ENCODE peak calls at places on chromosomes 12 and 14, in eight cellular contexts. One of them, this sample, is unnamed. For H3K36me3, the result is how much of the 10 kb centered on the place peaks cover.

GRCh38 chr12:10213168-10214130 is 772 bp downstream of the GABARAPL1 start:
- DNase-seq in SK-N-SH: peak
- DNase-seq in neural progenitor cell: peak
- DNase-seq in PC-3: peak
- DNase-seq in HCT116: peak
- DNase-seq in GM23248: peak
- DNase-seq in OCI-LY7: peak
- DNase-seq in GM23338: peak
- DNase-seq in this sample: peak

GRCh38 chr14:92690171-92691011 is 58.0 kb downstream of the LGMN start:
- DNase-seq in OCI-LY7: peak
- DNase-seq in HCT116: peak
- DNase-seq in SK-N-SH: peak
- DNase-seq in GM23338: peak
- DNase-seq in neural progenitor cell: no peak
- DNase-seq in GM23248: peak
- DNase-seq in PC-3: peak
- DNase-seq in this sample: peak

GRCh38 chr12:54016478-54016964 is 7.7 kb downstream of the HOXC8 start:
- DNase-seq in OCI-LY7: no peak
- DNase-seq in neural progenitor cell: no peak
- DNase-seq in PC-3: peak
- DNase-seq in GM23248: peak
- DNase-seq in SK-N-SH: no peak
- DNase-seq in HCT116: no peak
- DNase-seq in GM23338: no peak
- DNase-seq in this sample: peak

GRCh38 chr12:122116707-122117535 is 38.4 kb downstream of the MLXIP start:
- DNase-seq in HCT116: no peak
- DNase-seq in neural progenitor cell: no peak
- DNase-seq in PC-3: no peak
- DNase-seq in GM23248: no peak
- DNase-seq in SK-N-SH: no peak
- DNase-seq in OCI-LY7: no peak
- DNase-seq in GM23338: no peak
- DNase-seq in this sample: no peak

GRCh38 chr12:131371580-131372475 is 339.1 kb upstream of the SFSWAP start:
- DNase-seq in OCI-LY7: no peak
- DNase-seq in GM23338: no peak
- DNase-seq in HCT116: no peak
- DNase-seq in GM23248: no peak
- DNase-seq in neural progenitor cell: no peak
- DNase-seq in PC-3: no peak
- DNase-seq in SK-N-SH: no peak
- DNase-seq in this sample: no peak

GRCh38 chr12:48077111-48077510 is 28.8 kb downstream of the SENP1 start:
- DNase-seq in GM23338: no peak
- DNase-seq in OCI-LY7: no peak
- DNase-seq in PC-3: no peak
- DNase-seq in neural progenitor cell: no peak
- DNase-seq in GM23248: no peak
- DNase-seq in SK-N-SH: no peak
- DNase-seq in HCT116: no peak
- DNase-seq in this sample: no peak

GRCh38 chr12:108832730-108833354 is 24.5 kb downstream of the SSH1 start:
- DNase-seq in neural progenitor cell: no peak
- DNase-seq in GM23248: peak
- DNase-seq in GM23338: no peak
- DNase-seq in SK-N-SH: no peak
- DNase-seq in PC-3: peak
- DNase-seq in OCI-LY7: no peak
- DNase-seq in HCT116: no peak
- DNase-seq in this sample: no peak

GRCh38 chr12:115749071-115749470 is 528.4 kb downstream of the MED13L start:
- DNase-seq in SK-N-SH: no peak
- DNase-seq in OCI-LY7: no peak
- DNase-seq in neural progenitor cell: no peak
- DNase-seq in GM23248: peak
- DNase-seq in GM23338: no peak
- DNase-seq in HCT116: no peak
- DNase-seq in PC-3: no peak
- DNase-seq in this sample: no peak

GRCh38 chr12:57738661-57739237 is at the start of gene AGAP2:
- DNase-seq in SK-N-SH: peak
- DNase-seq in neural progenitor cell: peak
- DNase-seq in GM23248: peak
- DNase-seq in PC-3: no peak
- DNase-seq in OCI-LY7: no peak
- DNase-seq in GM23338: peak
- DNase-seq in HCT116: no peak
- DNase-seq in this sample: no peak

GRCh38 chr14:38693423-38693822 is 409.6 kb downstream of the SEC23A start:
- DNase-seq in GM23338: peak
- DNase-seq in GM23248: no peak
- DNase-seq in HCT116: no peak
- DNase-seq in SK-N-SH: no peak
- DNase-seq in OCI-LY7: no peak
- DNase-seq in neural progenitor cell: no peak
- DNase-seq in PC-3: no peak
- DNase-seq in this sample: no peak

GRCh38 chr12:12801649-12802048 is 11.5 kb upstream of the DDX47 start:
- DNase-seq in HCT116: no peak
- DNase-seq in PC-3: no peak
- DNase-seq in GM23338: no peak
- DNase-seq in neural progenitor cell: no peak
- DNase-seq in OCI-LY7: no peak
- DNase-seq in SK-N-SH: no peak
- DNase-seq in GM23248: peak
- DNase-seq in this sample: no peak

GRCh38 chr14:89617471-89618291 is 200.6 kb upstream of the FOXN3 start:
- DNase-seq in HCT116: no peak
- DNase-seq in PC-3: peak
- DNase-seq in GM23248: peak
- DNase-seq in SK-N-SH: peak
- DNase-seq in neural progenitor cell: peak
- DNase-seq in OCI-LY7: peak
- DNase-seq in GM23338: peak
- DNase-seq in this sample: peak

GRCh38 chr12:1936406-1937320 is 18.2 kb upstream of the CACNA2D4 start:
- DNase-seq in SK-N-SH: peak
- DNase-seq in OCI-LY7: no peak
- DNase-seq in PC-3: peak
- DNase-seq in HCT116: no peak
- DNase-seq in GM23248: peak
- DNase-seq in neural progenitor cell: no peak
- DNase-seq in GM23338: no peak
- DNase-seq in this sample: peak

GRCh38 chr14:50383618-50384225 is 13.0 kb downstream of the CDKL1 start:
- DNase-seq in PC-3: no peak
- DNase-seq in HCT116: no peak
- DNase-seq in OCI-LY7: no peak
- DNase-seq in GM23338: no peak
- DNase-seq in neural progenitor cell: peak
- DNase-seq in GM23248: no peak
- DNase-seq in SK-N-SH: no peak
- DNase-seq in this sample: peak

GRCh38 chr12:42744539-42745156 is 155.1 kb upstream of the PRICKLE1 start:
- DNase-seq in GM23338: no peak
- DNase-seq in OCI-LY7: no peak
- DNase-seq in HCT116: no peak
- DNase-seq in SK-N-SH: no peak
- DNase-seq in neural progenitor cell: no peak
- DNase-seq in PC-3: peak
- DNase-seq in GM23248: peak
- DNase-seq in this sample: peak

GRCh38 chr12:117045998-117046374 is 53.2 kb downstream of the TESC start:
- DNase-seq in neural progenitor cell: peak
- DNase-seq in PC-3: no peak
- DNase-seq in GM23248: no peak
- DNase-seq in SK-N-SH: peak
- DNase-seq in OCI-LY7: peak
- DNase-seq in HCT116: no peak
- DNase-seq in GM23338: peak
- DNase-seq in this sample: peak

GRCh38 chr12:123004287-123004686 is 23.8 kb downstream of the ARL6IP4 start:
- DNase-seq in PC-3: no peak
- DNase-seq in OCI-LY7: no peak
- DNase-seq in neural progenitor cell: no peak
- DNase-seq in GM23248: no peak
- DNase-seq in GM23338: no peak
- DNase-seq in HCT116: no peak
- DNase-seq in SK-N-SH: no peak
- DNase-seq in this sample: no peak

GRCh38 chr14:60487211-60487610 is 1.3 kb upstream of the C14orf39 start:
- DNase-seq in PC-3: no peak
- DNase-seq in neural progenitor cell: no peak
- DNase-seq in GM23338: no peak
- DNase-seq in OCI-LY7: no peak
- DNase-seq in GM23248: no peak
- DNase-seq in HCT116: no peak
- DNase-seq in SK-N-SH: no peak
- DNase-seq in this sample: no peak

GRCh38 chr12:124372831-124373230 is 77.9 kb downstream of the RFLNA start:
- DNase-seq in PC-3: no peak
- DNase-seq in OCI-LY7: no peak
- DNase-seq in GM23338: no peak
- DNase-seq in GM23248: no peak
- DNase-seq in neural progenitor cell: no peak
- DNase-seq in HCT116: no peak
- DNase-seq in SK-N-SH: no peak
- DNase-seq in this sample: no peak

GRCh38 chr12:28189774-28190320 is 409 bp upstream of the CCDC91 start:
- DNase-seq in PC-3: no peak
- DNase-seq in GM23248: no peak
- DNase-seq in HCT116: no peak
- DNase-seq in SK-N-SH: no peak
- DNase-seq in neural progenitor cell: no peak
- DNase-seq in GM23338: no peak
- DNase-seq in OCI-LY7: no peak
- DNase-seq in this sample: peak

GRCh38 chr12:5809586-5809985 is 135.5 kb downstream of the ANO2 start:
- DNase-seq in PC-3: peak
- DNase-seq in SK-N-SH: no peak
- DNase-seq in HCT116: no peak
- DNase-seq in GM23248: no peak
- DNase-seq in OCI-LY7: no peak
- DNase-seq in neural progenitor cell: no peak
- DNase-seq in GM23338: no peak
- DNase-seq in this sample: no peak

GRCh38 chr12:48105867-48106563 is at the start of gene SENP1:
- DNase-seq in GM23338: peak
- DNase-seq in HCT116: peak
- DNase-seq in SK-N-SH: peak
- DNase-seq in PC-3: peak
- DNase-seq in GM23248: peak
- DNase-seq in OCI-LY7: peak
- DNase-seq in neural progenitor cell: peak
- DNase-seq in this sample: peak

GRCh38 chr14:89384023-89384422 is 33.0 kb downstream of the FOXN3 start:
- DNase-seq in HCT116: no peak
- DNase-seq in OCI-LY7: peak
- DNase-seq in neural progenitor cell: no peak
- DNase-seq in GM23248: no peak
- DNase-seq in PC-3: no peak
- DNase-seq in GM23338: no peak
- DNase-seq in SK-N-SH: no peak
- DNase-seq in this sample: no peak

GRCh38 chr12:79203103-79203502 is 338.5 kb downstream of the SYT1 start:
- DNase-seq in GM23248: no peak
- DNase-seq in HCT116: no peak
- DNase-seq in OCI-LY7: no peak
- DNase-seq in PC-3: no peak
- DNase-seq in GM23338: no peak
- DNase-seq in neural progenitor cell: no peak
- DNase-seq in SK-N-SH: no peak
- DNase-seq in this sample: no peak

GRCh38 chr14:91089958-91090535 is 23.8 kb upstream of the DGLUCY start:
- DNase-seq in GM23338: no peak
- DNase-seq in OCI-LY7: no peak
- DNase-seq in PC-3: no peak
- DNase-seq in neural progenitor cell: no peak
- DNase-seq in SK-N-SH: no peak
- DNase-seq in HCT116: no peak
- DNase-seq in GM23248: no peak
- DNase-seq in this sample: no peak

GRCh38 chr12:69662764-69663163 is 36.3 kb downstream of the BEST3 start:
- DNase-seq in GM23338: no peak
- DNase-seq in neural progenitor cell: no peak
- DNase-seq in OCI-LY7: no peak
- DNase-seq in PC-3: no peak
- DNase-seq in SK-N-SH: no peak
- DNase-seq in GM23248: no peak
- DNase-seq in HCT116: no peak
- DNase-seq in this sample: no peak
- H3K4me3 ChIP-seq in GM23338: no peak
- H3K4me3 ChIP-seq in neural progenitor cell: no peak
- H3K4me3 ChIP-seq in OCI-LY7: no peak
- H3K4me3 ChIP-seq in PC-3: no peak
- H3K4me3 ChIP-seq in SK-N-SH: no peak
- H3K4me3 ChIP-seq in GM23248: no peak
- H3K4me3 ChIP-seq in HCT116: no peak
- H3K4me3 ChIP-seq in this sample: no peak

GRCh38 chr14:68704736-68705720 is 87.8 kb downstream of the ZFP36L1 start:
- DNase-seq in GM23248: peak
- DNase-seq in SK-N-SH: no peak
- DNase-seq in neural progenitor cell: no peak
- DNase-seq in GM23338: no peak
- DNase-seq in PC-3: peak
- DNase-seq in OCI-LY7: no peak
- DNase-seq in HCT116: no peak
- DNase-seq in this sample: no peak
- TF ChIP-seq EZH2phosphoT487 in GM23248: no peak
- TF ChIP-seq EZH2phosphoT487 in SK-N-SH: no peak
- TF ChIP-seq EZH2phosphoT487 in neural progenitor cell: no peak
- TF ChIP-seq EZH2phosphoT487 in GM23338: no peak
- TF ChIP-seq EZH2phosphoT487 in PC-3: no peak
- TF ChIP-seq EZH2phosphoT487 in OCI-LY7: no peak
- TF ChIP-seq EZH2phosphoT487 in HCT116: no peak
- TF ChIP-seq EZH2phosphoT487 in this sample: no peak

DNA sequence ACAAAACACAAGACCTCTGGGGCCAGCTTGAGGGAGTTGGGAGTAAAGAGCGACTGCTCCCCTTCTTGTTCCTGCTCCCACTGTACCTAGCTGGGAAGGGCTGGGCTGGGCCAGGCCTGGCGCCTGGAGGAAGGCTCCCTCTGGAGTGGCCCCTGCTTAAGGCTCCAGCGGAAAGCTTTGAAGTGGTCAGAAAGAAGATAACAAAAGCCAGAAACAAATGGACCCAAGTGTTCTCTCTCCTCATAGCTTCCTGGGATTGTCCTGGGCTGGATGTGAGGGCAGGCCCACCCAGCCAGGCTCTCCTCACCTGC is 25.3 kb downstream of the PRPF40B start:
- DNase-seq in neural progenitor cell: no peak
- DNase-seq in SK-N-SH: no peak
- DNase-seq in GM23338: no peak
- DNase-seq in GM23248: no peak
- DNase-seq in PC-3: no peak
- DNase-seq in HCT116: no peak
- DNase-seq in OCI-LY7: no peak
- DNase-seq in this sample: no peak
- H3K36me3 ChIP-seq in neural progenitor cell: under half
- H3K36me3 ChIP-seq in SK-N-SH: under half
- H3K36me3 ChIP-seq in GM23338: under half
- H3K36me3 ChIP-seq in GM23248: under half
- H3K36me3 ChIP-seq in PC-3: under half
- H3K36me3 ChIP-seq in HCT116: under half
- H3K36me3 ChIP-seq in OCI-LY7: half or more
- H3K36me3 ChIP-seq in this sample: under half

GRCh38 chr12:92341333-92341691 is 195.7 kb upstream of the BTG1 start:
- DNase-seq in GM23338: no peak
- DNase-seq in OCI-LY7: no peak
- DNase-seq in PC-3: no peak
- DNase-seq in neural progenitor cell: no peak
- DNase-seq in GM23248: no peak
- DNase-seq in SK-N-SH: no peak
- DNase-seq in HCT116: no peak
- DNase-seq in this sample: peak
- H3K4me3 ChIP-seq in GM23338: no peak
- H3K4me3 ChIP-seq in OCI-LY7: no peak
- H3K4me3 ChIP-seq in PC-3: no peak
- H3K4me3 ChIP-seq in neural progenitor cell: no peak
- H3K4me3 ChIP-seq in GM23248: no peak
- H3K4me3 ChIP-seq in SK-N-SH: peak
- H3K4me3 ChIP-seq in HCT116: no peak
- H3K4me3 ChIP-seq in this sample: no peak

This sample was measured in hepatocyte.